ENCODE peak calls at places on chromosomes 3 and 15, in nine cellular contexts. B is heart left ventricle, R is neural progenitor cell, X is IMR-90, H is gastrocnemius medialis, T is mammary epithelial cell, Z is body of pancreas, O is lower lobe of right lung, G is tibial artery. L is an unnamed sample. For H3K4me1 and H3K27me3, the result is how much of the 10 kb centered on the place peaks cover.

GRCh38 chr3:164514576-164514975 is 563.7 kb downstream of the SI start:
- DNase-seq in B (no peak), R (no peak), X (no peak), H (no peak), T (no peak), Z (no peak), O (no peak), G (no peak), L (no peak)

GRCh38 chr15:23420806-23421575 is 26.1 kb downstream of the GOLGA6L2 start:
- DNase-seq in B (no peak), R (no peak), X (no peak), H (no peak), T (no peak), Z (no peak), O (no peak), G (no peak), L (no peak)

GRCh38 chr15:66897971-66898370 is 167.4 kb upstream of the SMAD3 start:
- DNase-seq in B (no peak), R (no peak), X (no peak), H (no peak), T (no peak), Z (no peak), O (no peak), G (no peak), L (no peak)

GRCh38 chr3:54426431-54426830 is 304.1 kb downstream of the CACNA2D3 start:
- DNase-seq in B (no peak), R (no peak), X (no peak), H (no peak), T (no peak), Z (no peak), O (no peak), G (no peak), L (no peak)

GRCh38 chr3:169668957-169669681 is 5.6 kb upstream of the MECOM start:
- DNase-seq in B (peak), R (peak), X (peak), H (peak), T (peak), Z (peak), O (peak), G (peak), L (no peak)

GRCh38 chr3:38109580-38110313 is 27.2 kb downstream of the ACAA1 start:
- DNase-seq in B (peak), R (no peak), X (no peak), H (no peak), T (no peak), Z (no peak), O (peak), G (peak), L (no peak)

GRCh38 chr3:125116311-125117069 is 60.7 kb upstream of the HEG1 start:
- DNase-seq in B (peak), R (no peak), X (peak), H (no peak), T (peak), Z (peak), O (no peak), G (no peak), L (no peak)

GRCh38 chr3:107612581-107613182 is 89.9 kb downstream of the BBX start:
- DNase-seq in B (no peak), R (no peak), X (no peak), H (no peak), T (peak), Z (no peak), O (no peak), G (no peak), L (no peak)

GRCh38 chr3:141426404-141427034 is 58.2 kb downstream of the ZBTB38 start:
- DNase-seq in B (peak), R (peak), X (peak), H (peak), T (no peak), Z (peak), O (peak), G (peak), L (no peak)

GRCh38 chr3:134881305-134881704 is 86.2 kb downstream of the EPHB1 start:
- DNase-seq in B (no peak), R (no peak), X (no peak), H (no peak), T (no peak), Z (no peak), O (no peak), G (no peak), L (no peak)

GRCh38 chr3:134885877-134886621 is 91.0 kb downstream of the EPHB1 start:
- DNase-seq in B (no peak), R (no peak), X (no peak), H (no peak), T (peak), Z (no peak), O (no peak), G (no peak), L (no peak)

GRCh38 chr3:134892317-134892716 is 97.3 kb downstream of the EPHB1 start:
- DNase-seq in B (no peak), R (no peak), X (no peak), H (no peak), T (no peak), Z (no peak), O (no peak), G (no peak), L (no peak)

GRCh38 chr3:134883697-134884385 is 88.8 kb downstream of the EPHB1 start:
- DNase-seq in B (no peak), R (no peak), X (no peak), H (peak), T (no peak), Z (no peak), O (no peak), G (no peak), L (no peak)

GRCh38 chr3:134886991-134887390 is 91.9 kb downstream of the EPHB1 start:
- DNase-seq in B (no peak), R (no peak), X (no peak), H (no peak), T (no peak), Z (no peak), O (no peak), G (no peak), L (no peak)
- H3K4me1 ChIP-seq in B (under half), R (under half), X (under half), H (under half), T (under half), Z (under half), O (under half), G (under half), L (under half)

DNA sequence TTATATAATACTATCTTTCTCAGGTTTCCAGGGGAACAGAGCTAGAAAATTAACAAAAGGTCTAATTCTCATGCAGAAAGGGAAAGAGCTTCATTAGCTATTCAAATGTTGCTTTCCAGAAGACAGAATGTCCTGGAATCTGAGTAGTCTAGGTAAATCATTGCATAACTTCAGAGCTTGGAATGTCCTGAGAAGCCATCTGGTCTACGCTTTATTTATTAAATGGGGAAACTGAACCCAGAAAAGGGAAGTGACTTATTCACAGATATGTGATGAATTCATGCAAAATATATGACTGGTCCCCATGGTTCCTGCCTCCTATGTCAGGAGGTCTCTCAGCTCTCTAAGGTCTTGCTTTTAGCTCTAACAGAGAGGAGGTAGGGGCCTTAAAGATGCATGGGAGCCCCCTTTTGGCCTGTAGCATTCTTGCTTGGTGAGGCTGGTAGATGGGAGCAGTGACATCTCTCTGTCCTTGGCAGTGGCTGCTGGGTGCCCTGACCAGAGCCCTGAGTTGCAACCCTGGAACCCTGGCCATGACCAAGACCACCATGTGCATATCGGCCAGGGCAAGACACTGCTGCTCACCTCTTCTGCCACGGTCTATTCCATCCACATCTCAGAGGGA is 99.2 kb downstream of the CEMIP start:
- DNase-seq in B (no peak), R (no peak), X (peak), H (no peak), T (no peak), Z (no peak), O (no peak), G (no peak), L (no peak)
- H3K4me3 ChIP-seq in B (no peak), R (no peak), X (no peak), H (no peak), T (no peak), Z (no peak), O (no peak), G (no peak), L (no peak)

GRCh38 chr3:122263974-122264588 is 61.0 kb upstream of the CSTA start:
- DNase-seq in B (no peak), R (no peak), X (no peak), H (no peak), T (no peak), Z (no peak), O (no peak), G (no peak), L (no peak)
- H3K27me3 ChIP-seq in B (under half), R (under half), X (under half), H (under half), T (under half), Z (under half), O (under half), G (under half), L (under half)

GRCh38 chr15:72365844-72366243 is 10.0 kb downstream of the HEXA start:
- DNase-seq in B (no peak), R (no peak), X (no peak), H (no peak), T (no peak), Z (no peak), O (no peak), G (no peak), L (peak)

GRCh38 chr15:72368895-72369294 is 6.9 kb downstream of the HEXA start:
- DNase-seq in B (peak), R (no peak), X (no peak), H (peak), T (no peak), Z (no peak), O (peak), G (peak), L (no peak)

GRCh38 chr15:72369964-72370363 is 5.8 kb downstream of the HEXA start:
- DNase-seq in B (no peak), R (no peak), X (no peak), H (no peak), T (peak), Z (no peak), O (no peak), G (no peak), L (no peak)

GRCh38 chr15:72368315-72368714 is 7.5 kb downstream of the HEXA start:
- DNase-seq in B (no peak), R (no peak), X (no peak), H (no peak), T (no peak), Z (no peak), O (no peak), G (no peak), L (no peak)
- H3K4me1 ChIP-seq in B (under half), R (under half), X (under half), H (under half), T (under half), Z (under half), O (half or more), G (under half), L (under half)

GRCh38 chr3:173742491-173742890 is 344.9 kb downstream of the NLGN1 start:
- DNase-seq in B (no peak), R (no peak), X (no peak), H (no peak), T (no peak), Z (no peak), O (no peak), G (no peak), L (no peak)
- H3K4me3 ChIP-seq in B (no peak), R (no peak), X (no peak), H (no peak), T (no peak), Z (no peak), O (no peak), G (peak), L (no peak)

GRCh38 chr3:72128906-72129305 is 344.0 kb upstream of the PROK2 start:
- DNase-seq in B (no peak), R (no peak), X (no peak), H (peak), T (no peak), Z (no peak), O (no peak), G (no peak), L (no peak)

GRCh38 chr3:72129384-72130094 is 344.6 kb upstream of the PROK2 start:
- DNase-seq in B (no peak), R (no peak), X (no peak), H (no peak), T (no peak), Z (no peak), O (no peak), G (no peak), L (no peak)

GRCh38 chr3:72133329-72134011 is 348.5 kb upstream of the PROK2 start:
- DNase-seq in B (no peak), R (no peak), X (no peak), H (no peak), T (no peak), Z (no peak), O (no peak), G (no peak), L (no peak)

GRCh38 chr3:72130565-72130964 is 345.6 kb upstream of the PROK2 start:
- DNase-seq in B (no peak), R (no peak), X (no peak), H (no peak), T (no peak), Z (no peak), O (no peak), G (no peak), L (no peak)

DNA sequence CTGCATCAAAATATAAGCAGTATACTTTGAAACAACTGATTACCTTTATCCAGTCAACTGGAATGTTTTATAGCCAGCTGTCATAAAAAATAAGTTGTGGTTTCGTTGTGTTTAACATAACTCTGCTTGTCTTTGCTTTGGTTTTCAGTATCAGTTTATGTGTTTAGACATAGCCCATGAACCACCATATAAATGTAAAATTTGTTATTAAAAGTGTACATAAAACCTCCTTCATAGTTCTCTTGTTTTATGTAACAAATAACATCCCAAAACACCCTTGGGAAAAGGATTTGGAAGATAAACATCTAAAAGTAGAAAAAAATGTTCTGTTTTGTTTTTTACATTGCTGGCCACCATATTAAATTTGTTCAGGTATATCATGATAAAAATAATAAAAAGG is 347.0 kb upstream of the PROK2 start:
- DNase-seq in B (no peak), R (no peak), X (no peak), H (no peak), T (no peak), Z (no peak), O (no peak), G (no peak), L (no peak)
- H3K27me3 ChIP-seq in B (under half), R (under half), X (under half), H (under half), T (under half), Z (under half), O (under half), G (under half), L (under half)

DNA sequence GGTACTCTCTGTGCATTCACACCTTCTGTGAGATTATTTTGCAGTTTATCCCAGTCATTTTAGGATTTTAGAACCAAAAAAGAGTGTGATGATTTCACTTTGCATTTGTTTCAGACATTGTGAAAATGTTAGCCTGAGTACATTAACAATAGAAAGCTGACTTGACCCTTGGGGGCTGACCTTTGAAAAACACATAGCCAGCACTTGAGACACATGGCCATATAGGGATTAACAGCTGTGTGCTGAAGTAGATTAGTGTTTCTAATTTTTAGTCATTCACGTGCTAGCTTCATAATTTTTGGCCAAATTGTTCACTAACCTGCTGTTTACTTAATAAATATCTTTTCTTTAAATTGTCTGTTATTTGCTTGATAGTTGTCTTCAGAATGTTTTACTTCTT is 3.5 kb downstream of the FEM1B start:
- DNase-seq in B (no peak), R (no peak), X (no peak), H (no peak), T (no peak), Z (no peak), O (no peak), G (no peak), L (no peak)
- H3K4me1 ChIP-seq in B (half or more), R (under half), X (under half), H (half or more), T (under half), Z (half or more), O (half or more), G (half or more), L (under half)

GRCh38 chr15:68311464-68311835 is 33.9 kb downstream of the FEM1B start:
- DNase-seq in B (peak), R (no peak), X (no peak), H (no peak), T (no peak), Z (no peak), O (no peak), G (peak), L (no peak)
- H3K4me3 ChIP-seq in B (no peak), R (no peak), X (no peak), H (no peak), T (no peak), Z (no peak), O (no peak), G (no peak), L (no peak)

L was measured in naive thymus-derived CD4-positive, alpha-beta T cell.